ENCODE peak calls at places on chromosomes 16 and 17, in four cellular contexts. C is HEK293T, F is GM12878, R is K562. K is an unnamed sample.

GRCh38 chr16:68901910-68902309 is 58.6 kb downstream of the TANGO6 start:
- DNase-seq in C (no peak), F (no peak), R (no peak), K (no peak)

GRCh38 chr16:22673463-22673862 is 140.5 kb upstream of the HS3ST2 start:
- DNase-seq in C (no peak), F (no peak), R (no peak), K (no peak)

GRCh38 chr17:1577186-1577585 is 14.6 kb upstream of the PITPNA start:
- DNase-seq in C (no peak), F (no peak), R (no peak), K (peak)

GRCh38 chr17:55062921-55063320 is 94.4 kb downstream of the STXBP4 start:
- DNase-seq in C (no peak), F (no peak), R (no peak), K (no peak)

GRCh38 chr17:19728114-19728495 is 11.7 kb upstream of the SLC47A2 start:
- DNase-seq in C (no peak), F (no peak), R (no peak), K (peak)

GRCh38 chr16:7839568-7839967 is 506.9 kb downstream of the RBFOX1 start:
- DNase-seq in C (no peak), F (no peak), R (peak), K (no peak)

GRCh38 chr17:16568541-16569357 is at the start of gene ZNF287:
- DNase-seq in C (peak), F (peak), R (peak), K (no peak)

GRCh38 chr17:68344701-68345136 is 53.4 kb downstream of the ARSG start:
- DNase-seq in C (no peak), F (no peak), R (no peak), K (no peak)

GRCh38 chr16:11796227-11797165 is 562 bp downstream of the ZC3H7A start:
- DNase-seq in C (peak), F (no peak), R (peak), K (peak)

GRCh38 chr16:27822529-27823437 is 240.7 kb downstream of the GSG1L start:
- DNase-seq in C (no peak), F (no peak), R (no peak), K (no peak)

GRCh38 chr16:28259091-28259780 is 33.1 kb upstream of the SBK1 start:
- DNase-seq in C (no peak), F (no peak), R (no peak), K (no peak)

GRCh38 chr16:27464663-27465482 is 62.9 kb downstream of the IL21R start:
- DNase-seq in C (no peak), F (no peak), R (no peak), K (no peak)

GRCh38 chr17:58336456-58337094 is 8.0 kb upstream of the TSPOAP1 start:
- DNase-seq in C (no peak), F (no peak), R (peak), K (no peak)

GRCh38 chr17:81228420-81228819 is 5.7 kb upstream of the CEP131 start:
- DNase-seq in C (no peak), F (no peak), R (no peak), K (no peak)

GRCh38 chr16:72991211-72991610 is 56.7 kb downstream of the ZFHX3 start:
- DNase-seq in C (no peak), F (no peak), R (no peak), K (no peak)

GRCh38 chr16:12439443-12440232 is 364.0 kb downstream of the CPPED1 start:
- DNase-seq in C (no peak), F (no peak), R (no peak), K (no peak)

GRCh38 chr17:63693411-63694113 is 6.4 kb downstream of the LIMD2 start:
- DNase-seq in C (no peak), F (no peak), R (no peak), K (no peak)

GRCh38 chr16:54976651-54977200 is 46.1 kb downstream of the IRX5 start:
- DNase-seq in C (no peak), F (no peak), R (no peak), K (no peak)

GRCh38 chr17:47869114-47869513 is 18.2 kb upstream of the SP6 start:
- DNase-seq in C (no peak), F (no peak), R (no peak), K (no peak)

GRCh38 chr17:3888343-3889171 is 4.3 kb downstream of the CAMKK1 start:
- DNase-seq in C (peak), F (no peak), R (peak), K (no peak)

GRCh38 chr17:1228752-1229353 is 41.4 kb upstream of the BHLHA9 start:
- DNase-seq in C (no peak), F (no peak), R (no peak), K (no peak)

GRCh38 chr17:66953661-66954060 is 10.8 kb upstream of the CACNG4 start:
- DNase-seq in C (no peak), F (no peak), R (no peak), K (no peak)

GRCh38 chr17:17493249-17493985 is 2.8 kb downstream of the RASD1 start:
- DNase-seq in C (no peak), F (no peak), R (no peak), K (no peak)

GRCh38 chr17:77645441-77646430 is 312.8 kb upstream of the TNRC6C start:
- DNase-seq in C (no peak), F (no peak), R (no peak), K (no peak)

GRCh38 chr16:1310832-1311200 is 1.4 kb downstream of the UBE2I start:
- DNase-seq in C (no peak), F (no peak), R (no peak), K (no peak)

GRCh38 chr16:20839504-20839903 is 33.2 kb downstream of the REXO5 start:
- DNase-seq in C (no peak), F (no peak), R (no peak), K (no peak)
- TF ChIP-seq SP1 in C (no peak), F (no peak), R (no peak), K (no peak)

GRCh38 chr16:74776926-74777325 is 2.3 kb upstream of the FA2H start:
- DNase-seq in C (no peak), F (no peak), R (no peak), K (no peak)
- TF ChIP-seq FOXM1 in C (no peak), F (no peak), R (no peak), K (no peak)

GRCh38 chr16:74280448-74280847 is 16.2 kb upstream of the PSMD7 start:
- DNase-seq in C (no peak), F (no peak), R (peak), K (no peak)

GRCh38 chr16:74271879-74272278 is 24.7 kb upstream of the PSMD7 start:
- DNase-seq in C (no peak), F (no peak), R (no peak), K (no peak)

GRCh38 chr16:74279805-74280204 is 16.8 kb upstream of the PSMD7 start:
- DNase-seq in C (no peak), F (no peak), R (no peak), K (no peak)

GRCh38 chr16:74279266-74279665 is 17.3 kb upstream of the PSMD7 start:
- DNase-seq in C (no peak), F (no peak), R (no peak), K (no peak)

DNA sequence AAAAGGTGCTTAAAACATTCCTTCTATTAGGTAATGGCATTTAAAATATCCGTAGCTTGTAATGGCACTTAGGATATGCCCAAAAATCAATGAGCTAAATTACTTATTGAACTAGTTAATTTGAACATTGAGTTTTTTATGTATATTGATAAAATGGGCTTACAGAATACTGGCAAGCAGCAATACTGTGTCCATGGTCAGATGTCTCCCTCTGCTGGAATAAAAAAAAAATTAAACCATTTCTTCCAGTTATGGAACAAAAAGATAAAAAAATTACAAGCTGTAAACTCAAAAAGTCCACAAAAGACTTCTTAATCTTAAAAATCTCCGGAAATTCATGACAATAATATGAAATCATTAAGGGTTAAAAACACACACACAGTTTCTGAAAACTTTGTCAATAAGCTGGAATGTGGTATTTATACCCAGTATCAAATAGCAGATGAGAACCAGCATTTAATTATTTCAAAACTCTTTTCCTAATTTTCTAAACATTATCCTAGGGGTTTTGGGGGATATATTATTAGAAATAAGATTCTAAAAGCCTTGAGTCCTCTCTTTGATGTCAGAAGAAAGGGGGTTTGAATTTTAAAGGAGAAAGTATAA is 21.5 kb upstream of the PSMD7 start:
- DNase-seq in C (peak), F (no peak), R (peak), K (no peak)
- TF ChIP-seq SP1 in C (no peak), F (no peak), R (no peak), K (no peak)

DNA sequence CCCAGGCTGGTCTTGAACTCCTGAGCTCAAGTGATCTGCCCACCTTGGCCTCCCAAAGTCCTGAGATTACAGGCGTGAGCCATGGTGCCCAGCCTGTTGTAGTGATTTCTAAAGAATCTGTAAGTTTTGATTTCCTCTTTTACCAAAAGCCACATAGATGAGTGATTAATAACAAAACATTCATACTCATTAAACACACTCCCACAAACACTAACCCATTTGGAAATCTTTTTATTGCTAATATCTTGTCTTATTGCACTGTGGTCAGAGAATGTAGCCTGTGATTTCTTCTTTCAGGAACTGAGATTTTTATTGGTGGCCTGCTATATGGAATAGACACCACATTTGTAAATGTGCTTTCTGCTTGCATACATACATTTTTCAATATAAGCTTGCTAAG is 31.6 kb downstream of the MYH10 start:
- DNase-seq in C (no peak), F (no peak), R (no peak), K (no peak)
- TF ChIP-seq FOXM1 in C (no peak), F (no peak), R (no peak), K (no peak)

DNA sequence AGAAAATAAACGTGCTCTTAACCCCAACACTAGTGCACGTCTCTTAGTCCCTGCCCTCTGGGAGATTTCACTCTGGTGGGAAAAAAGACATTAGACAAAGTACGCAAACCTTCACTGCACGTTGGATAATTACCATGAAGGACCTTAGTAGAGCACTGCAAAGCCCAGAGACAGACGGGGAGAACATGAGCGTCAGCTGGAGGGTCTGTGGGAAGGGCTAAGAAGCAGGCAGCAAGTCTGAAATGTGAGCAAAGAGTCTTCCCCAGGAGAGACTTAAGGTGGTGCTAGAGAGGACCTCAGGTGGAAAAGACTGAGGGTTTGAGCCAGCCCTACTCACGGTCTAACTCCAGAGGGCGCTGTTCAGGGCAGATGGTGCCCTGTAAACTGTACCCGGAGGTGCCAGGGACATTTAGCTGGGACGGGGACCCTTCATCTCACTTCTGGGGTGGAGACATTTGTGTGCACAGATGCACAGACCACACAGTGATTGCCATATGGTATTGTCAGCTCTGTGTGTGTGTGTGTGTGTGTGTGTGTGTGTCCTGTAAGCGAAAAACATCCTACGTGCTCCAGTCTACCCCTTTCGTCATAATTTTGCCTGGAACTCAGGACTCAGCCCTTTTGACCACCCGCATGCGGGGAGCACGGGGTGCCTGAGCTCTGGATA is 9.9 kb upstream of the STAC2 start:
- DNase-seq in C (peak), F (peak), R (peak), K (peak)
- TF ChIP-seq SP1 in C (no peak), F (no peak), R (peak), K (no peak)

GRCh38 chr17:43873091-43873490 is 26.1 kb downstream of the CD300LG start:
- DNase-seq in C (no peak), F (no peak), R (no peak), K (no peak)
- TF ChIP-seq FOXM1 in C (no peak), F (no peak), R (no peak), K (no peak)

GRCh38 chr16:50394215-50394802 is 25.5 kb upstream of the BRD7 start:
- DNase-seq in C (no peak), F (no peak), R (no peak), K (no peak)

GRCh38 chr16:50396770-50397525 is 28.2 kb upstream of the BRD7 start:
- DNase-seq in C (no peak), F (no peak), R (peak), K (no peak)

GRCh38 chr16:50390914-50391700 is 22.3 kb upstream of the BRD7 start:
- DNase-seq in C (no peak), F (no peak), R (no peak), K (no peak)

GRCh38 chr16:50395763-50396710 is 27.2 kb upstream of the BRD7 start:
- DNase-seq in C (no peak), F (no peak), R (peak), K (no peak)

GRCh38 chr16:50393461-50394214 is 24.9 kb upstream of the BRD7 start:
- DNase-seq in C (no peak), F (no peak), R (no peak), K (no peak)
- TF ChIP-seq SP1 in C (no peak), F (no peak), R (no peak), K (no peak)